ENCODE peak calls at places on chromosomes 2 and 18, in ten cellular contexts. M is endothelial cell; D is HFFc6; C is progenitor cell of endocrine pancreas; Y is spleen; E is heart left ventricle; Z is CD8-positive, alpha-beta T cell; P is epithelial cell of esophagus; V is type B pancreatic cell; A is esophagus squamous epithelium. H is an unnamed sample.

GRCh38 chr2:189412330-189412953 is 28.8 kb upstream of the WDR75 start:
- DNase-seq in M (peak), D (peak), C (peak), Y (no peak), E (no peak), Z (no peak), P (peak), V (no peak), A (no peak), H (peak)

GRCh38 chr2:54473876-54474275 is 17.7 kb downstream of the SPTBN1 start:
- DNase-seq in M (no peak), D (no peak), C (no peak), Y (no peak), E (no peak), Z (no peak), P (no peak), V (no peak), A (no peak), H (no peak)

GRCh38 chr2:79935771-79936657 is 368.5 kb downstream of the LRRTM1 start:
- DNase-seq in M (peak), D (peak), C (peak), Y (no peak), E (peak), Z (no peak), P (peak), V (no peak), A (no peak), H (peak)

GRCh38 chr2:63780483-63781155 is 61.1 kb upstream of the UGP2 start:
- DNase-seq in M (no peak), D (no peak), C (no peak), Y (no peak), E (no peak), Z (no peak), P (no peak), V (no peak), A (no peak), H (no peak)

GRCh38 chr2:190477563-190478454 is 56.7 kb downstream of the NEMP2 start:
- DNase-seq in M (no peak), D (no peak), C (no peak), Y (no peak), E (no peak), Z (no peak), P (no peak), V (no peak), A (no peak), H (no peak)

GRCh38 chr18:43236921-43237320 is 40.4 kb downstream of the SYT4 start:
- DNase-seq in M (no peak), D (no peak), C (no peak), Y (no peak), E (no peak), Z (no peak), P (peak), V (no peak), A (no peak), H (no peak)

GRCh38 chr18:2511451-2511850 is 59.9 kb downstream of the METTL4 start:
- DNase-seq in M (no peak), D (no peak), C (no peak), Y (no peak), E (no peak), Z (no peak), P (no peak), V (no peak), A (no peak), H (no peak)

GRCh38 chr2:105612049-105612448 is 132.7 kb upstream of the NCK2 start:
- DNase-seq in M (no peak), D (no peak), C (no peak), Y (no peak), E (no peak), Z (no peak), P (no peak), V (no peak), A (no peak), H (no peak)

GRCh38 chr2:20224716-20225293 is at the start of gene SDC1:
- DNase-seq in M (peak), D (peak), C (peak), Y (peak), E (no peak), Z (no peak), P (peak), V (no peak), A (no peak), H (peak)

GRCh38 chr18:60984496-60984895 is 348.7 kb upstream of the CDH20 start:
- DNase-seq in M (no peak), D (no peak), C (no peak), Y (no peak), E (no peak), Z (no peak), P (no peak), V (no peak), A (no peak), H (no peak)

GRCh38 chr2:219228745-219229374 is 576 bp downstream of the ATG9A start:
- DNase-seq in M (no peak), D (no peak), C (no peak), Y (peak), E (no peak), Z (peak), P (no peak), V (no peak), A (no peak), H (no peak)

GRCh38 chr2:118169359-118170005 is 81.2 kb downstream of the INSIG2 start:
- DNase-seq in M (no peak), D (no peak), C (no peak), Y (peak), E (no peak), Z (no peak), P (peak), V (no peak), A (no peak), H (peak)

GRCh38 chr18:33744032-33744697 is 166.1 kb downstream of the ASXL3 start:
- DNase-seq in M (peak), D (no peak), C (no peak), Y (no peak), E (no peak), Z (no peak), P (no peak), V (no peak), A (no peak), H (no peak)

GRCh38 chr18:46903406-46903805 is 13.9 kb downstream of the PIAS2 start:
- DNase-seq in M (no peak), D (no peak), C (no peak), Y (no peak), E (no peak), Z (no peak), P (no peak), V (no peak), A (no peak), H (no peak)

GRCh38 chr2:192139813-192140212 is 54.9 kb downstream of the TMEFF2 start:
- DNase-seq in M (no peak), D (no peak), C (no peak), Y (no peak), E (no peak), Z (no peak), P (no peak), V (no peak), A (no peak), H (no peak)

GRCh38 chr2:162646739-162647138 is 191.8 kb downstream of the KCNH7 start:
- DNase-seq in M (no peak), D (no peak), C (no peak), Y (no peak), E (no peak), Z (no peak), P (no peak), V (no peak), A (no peak), H (no peak)

GRCh38 chr2:166230024-166230723 is 102.4 kb upstream of the SCN1A start:
- DNase-seq in M (no peak), D (peak), C (no peak), Y (no peak), E (no peak), Z (no peak), P (peak), V (no peak), A (no peak), H (peak)

GRCh38 chr2:133837441-133838090 is 269.3 kb upstream of the NCKAP5 start:
- DNase-seq in M (no peak), D (peak), C (no peak), Y (no peak), E (no peak), Z (no peak), P (no peak), V (no peak), A (no peak), H (no peak)

GRCh38 chr2:27683390-27684071 is 19.8 kb downstream of the SLC4A1AP start:
- DNase-seq in M (peak), D (peak), C (peak), Y (no peak), E (peak), Z (peak), P (peak), V (peak), A (peak), H (peak)

GRCh38 chr18:28855524-28855923 is 678.6 kb upstream of the CDH2 start:
- DNase-seq in M (no peak), D (peak), C (no peak), Y (no peak), E (no peak), Z (no peak), P (peak), V (no peak), A (no peak), H (no peak)

GRCh38 chr2:158432117-158432516 is 24.4 kb downstream of the CCDC148 start:
- DNase-seq in M (no peak), D (no peak), C (no peak), Y (no peak), E (no peak), Z (no peak), P (no peak), V (no peak), A (no peak), H (no peak)

GRCh38 chr2:217951521-217952247 is 51.1 kb downstream of the TNS1 start:
- DNase-seq in M (no peak), D (no peak), C (no peak), Y (peak), E (no peak), Z (no peak), P (no peak), V (no peak), A (no peak), H (no peak)

GRCh38 chr2:73946215-73946614 is 19.5 kb downstream of the DGUOK start:
- DNase-seq in M (no peak), D (no peak), C (no peak), Y (no peak), E (no peak), Z (no peak), P (no peak), V (no peak), A (no peak), H (no peak)

GRCh38 chr2:223306371-223306770 is 254.4 kb downstream of the KCNE4 start:
- DNase-seq in M (peak), D (peak), C (no peak), Y (no peak), E (no peak), Z (no peak), P (peak), V (no peak), A (no peak), H (peak)
- TF ChIP-seq CTCF in M (peak), D (peak), C (peak), Y (no peak), E (no peak), Z (no peak), P (peak), V (peak), A (no peak), H (peak)

GRCh38 chr2:207767461-207768167 is 2.1 kb downstream of the FZD5 start:
- DNase-seq in M (peak), D (no peak), C (peak), Y (peak), E (peak), Z (no peak), P (peak), V (no peak), A (no peak), H (peak)
- TF ChIP-seq CTCF in M (no peak), D (peak), C (peak), Y (peak), E (peak), Z (no peak), P (peak), V (peak), A (no peak), H (peak)

GRCh38 chr2:86251840-86252266 is 52.6 kb downstream of the MRPL35 start:
- DNase-seq in M (no peak), D (no peak), C (no peak), Y (no peak), E (no peak), Z (no peak), P (no peak), V (no peak), A (no peak), H (no peak)

GRCh38 chr2:86254576-86255538 is 55.6 kb downstream of the MRPL35 start:
- DNase-seq in M (no peak), D (no peak), C (no peak), Y (no peak), E (peak), Z (no peak), P (peak), V (no peak), A (no peak), H (peak)

GRCh38 chr2:86253424-86253823 is 54.2 kb downstream of the MRPL35 start:
- DNase-seq in M (no peak), D (no peak), C (no peak), Y (no peak), E (no peak), Z (no peak), P (no peak), V (no peak), A (no peak), H (no peak)

GRCh38 chr2:86249176-86249842 is 50.1 kb downstream of the MRPL35 start:
- DNase-seq in M (no peak), D (peak), C (no peak), Y (no peak), E (no peak), Z (no peak), P (peak), V (no peak), A (no peak), H (peak)

DNA sequence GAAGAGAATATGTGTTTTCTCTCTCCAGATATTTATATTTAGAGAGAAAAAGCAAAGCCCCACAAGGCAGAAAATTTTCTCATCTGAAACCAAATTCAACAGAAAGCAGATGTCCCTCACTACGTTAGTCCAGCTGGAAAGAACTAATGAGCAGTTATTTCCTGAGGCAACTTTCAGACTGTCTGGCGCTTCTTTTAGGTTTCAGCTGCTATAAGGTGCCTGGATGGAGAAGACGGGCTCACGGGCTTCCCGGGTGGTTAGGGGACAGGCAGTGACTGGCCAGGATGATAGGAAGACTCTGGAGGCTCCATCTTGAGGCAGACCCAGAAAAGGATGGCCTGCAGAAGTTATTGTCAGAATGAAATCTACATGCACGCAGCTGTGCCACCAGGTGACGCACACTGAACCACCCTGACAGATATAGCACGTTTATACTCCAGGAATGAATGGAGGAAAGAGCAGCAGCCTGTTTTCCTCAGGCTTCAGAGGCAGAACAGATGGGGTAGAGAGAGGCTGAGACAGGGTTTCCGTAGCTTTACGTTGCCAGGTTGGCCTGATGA is 50.7 kb downstream of the MRPL35 start:
- DNase-seq in M (no peak), D (peak), C (no peak), Y (no peak), E (no peak), Z (no peak), P (no peak), V (no peak), A (no peak), H (no peak)
- TF ChIP-seq CTCF in M (no peak), D (peak), C (no peak), Y (no peak), E (no peak), Z (no peak), P (no peak), V (no peak), A (no peak), H (no peak)

GRCh38 chr18:49843131-49843530 is 29.8 kb upstream of the ACAA2 start:
- DNase-seq in M (no peak), D (no peak), C (no peak), Y (no peak), E (no peak), Z (no peak), P (no peak), V (no peak), A (no peak), H (no peak)
- TF ChIP-seq CTCF in M (no peak), D (no peak), C (no peak), Y (no peak), E (no peak), Z (no peak), P (no peak), V (no peak), A (no peak), H (no peak)

DNA sequence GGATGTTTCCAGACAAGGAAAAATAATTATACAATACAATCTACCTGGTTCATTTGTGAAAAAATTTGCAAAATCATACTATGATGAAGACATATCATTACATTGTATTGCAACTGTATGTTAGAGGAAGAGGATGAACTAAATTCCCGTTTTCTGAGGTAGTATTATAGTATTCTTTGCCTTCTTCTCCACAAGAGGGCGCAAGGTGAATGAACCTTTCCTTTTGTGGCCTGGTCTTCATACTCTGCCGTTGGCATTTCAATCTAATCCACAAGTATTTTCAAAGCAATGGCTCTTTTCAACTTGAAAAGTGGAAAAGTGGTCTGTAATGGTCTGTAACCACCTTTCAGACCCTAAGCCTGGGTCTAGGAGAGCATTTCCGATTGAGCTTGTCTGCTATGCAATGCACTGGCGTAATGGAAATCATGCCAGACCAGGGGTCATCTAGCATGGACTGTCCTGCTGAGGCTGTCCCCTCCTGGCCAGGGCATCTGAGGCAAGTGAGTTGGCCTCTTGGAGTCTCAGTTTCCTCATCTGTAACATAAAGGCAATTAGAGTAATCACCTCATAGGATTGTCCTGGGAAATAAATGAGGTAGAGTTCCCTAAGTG is 30.8 kb upstream of the ZNF396 start:
- DNase-seq in M (peak), D (peak), C (no peak), Y (no peak), E (no peak), Z (no peak), P (peak), V (no peak), A (no peak), H (peak)
- TF ChIP-seq CTCF in M (peak), D (peak), C (peak), Y (peak), E (peak), Z (peak), P (peak), V (peak), A (peak), H (peak)

GRCh38 chr2:146821836-146822316 is 1023.0 kb upstream of the ACVR2A start:
- DNase-seq in M (no peak), D (no peak), C (no peak), Y (no peak), E (no peak), Z (no peak), P (peak), V (no peak), A (no peak), H (no peak)
- TF ChIP-seq CTCF in M (no peak), D (no peak), C (no peak), Y (no peak), E (no peak), Z (no peak), P (no peak), V (peak), A (no peak), H (no peak)

GRCh38 chr2:241940329-241940728 is 70.8 kb downstream of the RTP5 start:
- DNase-seq in M (no peak), D (no peak), C (no peak), Y (no peak), E (no peak), Z (no peak), P (no peak), V (no peak), A (no peak), H (no peak)
- TF ChIP-seq CTCF in M (no peak), D (peak), C (peak), Y (no peak), E (no peak), Z (no peak), P (peak), V (peak), A (no peak), H (no peak)

GRCh38 chr2:99067871-99068270 is 73.6 kb upstream of the C2orf15 start:
- DNase-seq in M (no peak), D (no peak), C (no peak), Y (no peak), E (no peak), Z (no peak), P (no peak), V (no peak), A (no peak), H (no peak)

GRCh38 chr2:99066602-99067001 is 74.9 kb upstream of the C2orf15 start:
- DNase-seq in M (peak), D (peak), C (no peak), Y (no peak), E (no peak), Z (peak), P (peak), V (no peak), A (no peak), H (peak)

GRCh38 chr2:99066075-99066557 is 75.4 kb upstream of the C2orf15 start:
- DNase-seq in M (peak), D (peak), C (no peak), Y (no peak), E (no peak), Z (no peak), P (peak), V (no peak), A (no peak), H (peak)
- TF ChIP-seq CTCF in M (peak), D (peak), C (peak), Y (no peak), E (peak), Z (no peak), P (peak), V (peak), A (no peak), H (no peak)